ENCODE peak calls at places on chromosomes 16 and 17, in nine cellular contexts. C is HCT116, I is MM.1S, Z is A673, E is hepatocyte, G is PC-9, S is HepG2, J is mammary epithelial cell, N is neural progenitor cell. B is an unnamed sample.

GRCh38 chr17:29585080-29585751 is 4.2 kb downstream of the GIT1 start:
- DNase-seq in C (no peak), I (no peak), Z (no peak), E (no peak), G (peak), S (no peak), J (no peak), N (no peak), B (peak)

GRCh38 chr16:67842509-67843342 is 606 bp downstream of the THAP11 start:
- DNase-seq in C (no peak), I (peak), Z (peak), E (peak), G (no peak), S (peak), J (peak), N (peak), B (peak)

GRCh38 chr16:27966756-27967155 is 96.8 kb downstream of the GSG1L start:
- DNase-seq in C (no peak), I (no peak), Z (no peak), E (no peak), G (no peak), S (no peak), J (no peak), N (no peak), B (no peak)

GRCh38 chr16:19410435-19411153 is 7.1 kb upstream of the TMC5 start:
- DNase-seq in C (no peak), I (peak), Z (peak), E (peak), G (peak), S (no peak), J (no peak), N (peak), B (no peak)

GRCh38 chr17:82329683-82330321 is 3.8 kb downstream of the SECTM1 start:
- DNase-seq in C (no peak), I (no peak), Z (no peak), E (no peak), G (no peak), S (no peak), J (no peak), N (no peak), B (no peak)

GRCh38 chr17:68732301-68732749 is 131.2 kb upstream of the FAM20A start:
- DNase-seq in C (no peak), I (no peak), Z (no peak), E (peak), G (no peak), S (no peak), J (peak), N (no peak), B (no peak)

GRCh38 chr16:46853713-46854443 is 22.9 kb upstream of the C16orf87 start:
- DNase-seq in C (peak), I (peak), Z (peak), E (peak), G (peak), S (peak), J (peak), N (peak), B (peak)

GRCh38 chr16:30068750-30069574 is 3.4 kb downstream of the ALDOA start:
- DNase-seq in C (no peak), I (peak), Z (peak), E (no peak), G (no peak), S (peak), J (peak), N (peak), B (no peak)

GRCh38 chr16:27503662-27504061 is 46.1 kb downstream of the GTF3C1 start:
- DNase-seq in C (no peak), I (no peak), Z (no peak), E (no peak), G (no peak), S (no peak), J (peak), N (no peak), B (no peak)

GRCh38 chr16:4882633-4883285 is 35.5 kb downstream of the UBN1 start:
- DNase-seq in C (peak), I (no peak), Z (no peak), E (peak), G (peak), S (no peak), J (peak), N (no peak), B (peak)

GRCh38 chr17:6543079-6544010 is 13.0 kb downstream of the PITPNM3 start:
- DNase-seq in C (no peak), I (no peak), Z (no peak), E (no peak), G (no peak), S (no peak), J (no peak), N (no peak), B (no peak)

GRCh38 chr16:3475604-3476375 is 19.5 kb downstream of the C16orf90 start:
- DNase-seq in C (no peak), I (no peak), Z (no peak), E (no peak), G (no peak), S (no peak), J (no peak), N (no peak), B (no peak)

GRCh38 chr16:22386976-22387375 is 12.6 kb upstream of the CDR2 start:
- DNase-seq in C (no peak), I (no peak), Z (peak), E (no peak), G (peak), S (no peak), J (no peak), N (no peak), B (peak)

GRCh38 chr16:49491736-49492089 is 118.1 kb downstream of the C16orf78 start:
- DNase-seq in C (peak), I (peak), Z (peak), E (no peak), G (no peak), S (no peak), J (peak), N (peak), B (no peak)

GRCh38 chr16:82665025-82665424 is 38.3 kb downstream of the CDH13 start:
- DNase-seq in C (no peak), I (no peak), Z (no peak), E (no peak), G (no peak), S (no peak), J (no peak), N (no peak), B (no peak)

GRCh38 chr17:72735089-72735488 is 357.4 kb downstream of the SLC39A11 start:
- DNase-seq in C (no peak), I (no peak), Z (no peak), E (no peak), G (no peak), S (no peak), J (no peak), N (no peak), B (no peak)

GRCh38 chr17:76497979-76498885 is 3.0 kb downstream of the RHBDF2 start:
- DNase-seq in C (no peak), I (no peak), Z (peak), E (peak), G (no peak), S (peak), J (peak), N (peak), B (peak)

GRCh38 chr17:78040561-78041400 is 82.3 kb downstream of the TNRC6C start:
- DNase-seq in C (peak), I (no peak), Z (peak), E (peak), G (no peak), S (no peak), J (peak), N (no peak), B (peak)

DNA sequence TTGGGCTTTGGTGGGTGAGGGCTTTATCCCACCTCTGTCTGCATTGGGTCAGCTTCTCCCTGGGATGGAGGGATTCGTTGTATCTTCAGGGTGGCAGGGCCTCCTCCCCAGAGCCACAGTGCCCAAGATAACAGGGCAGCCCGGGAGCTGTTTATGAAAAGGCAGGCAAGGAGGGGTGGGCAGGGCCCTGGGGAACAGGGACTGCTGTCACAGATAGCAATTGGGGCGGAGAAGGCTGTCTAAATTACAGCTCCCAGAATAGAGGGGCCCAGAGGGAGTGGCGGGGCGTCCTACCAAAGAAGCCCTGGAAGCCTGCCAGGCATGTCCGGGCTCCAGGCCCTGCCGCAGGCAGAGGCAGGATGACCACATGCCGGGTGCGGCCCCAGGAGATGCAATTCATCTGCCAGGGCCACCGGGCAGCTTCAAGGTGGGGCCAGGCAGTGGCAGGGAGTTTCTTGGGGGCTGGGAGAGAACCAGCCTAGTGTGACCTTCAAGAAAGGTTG is 18.8 kb upstream of the PHOSPHO1 start:
- DNase-seq in C (no peak), I (no peak), Z (peak), E (no peak), G (no peak), S (no peak), J (no peak), N (no peak), B (no peak)
- TF ChIP-seq CTCF in C (no peak), I (no peak), Z (no peak), E (no peak), G (no peak), S (no peak), J (no peak), N (no peak), B (no peak)

GRCh38 chr17:5133311-5133710 is 17.5 kb downstream of the USP6 start:
- DNase-seq in C (no peak), I (no peak), Z (no peak), E (no peak), G (no peak), S (no peak), J (no peak), N (no peak), B (no peak)
- TF ChIP-seq EZH2 in C (no peak), I (no peak), Z (no peak), E (no peak), G (no peak), S (no peak), J (no peak), N (no peak), B (no peak)

GRCh38 chr16:85330694-85331188 is 218.5 kb upstream of the CIBAR2 start:
- DNase-seq in C (peak), I (peak), Z (peak), E (peak), G (peak), S (peak), J (peak), N (peak), B (peak)
- TF ChIP-seq CTCF in C (peak), I (peak), Z (peak), E (peak), G (peak), S (peak), J (peak), N (peak), B (peak)

GRCh38 chr17:74923538-74924249 is 379 bp upstream of the OTOP2 start:
- DNase-seq in C (no peak), I (peak), Z (peak), E (peak), G (no peak), S (no peak), J (peak), N (peak), B (no peak)
- TF ChIP-seq EZH2 in C (no peak), I (no peak), Z (peak), E (no peak), G (no peak), S (no peak), J (peak), N (peak), B (peak)

DNA sequence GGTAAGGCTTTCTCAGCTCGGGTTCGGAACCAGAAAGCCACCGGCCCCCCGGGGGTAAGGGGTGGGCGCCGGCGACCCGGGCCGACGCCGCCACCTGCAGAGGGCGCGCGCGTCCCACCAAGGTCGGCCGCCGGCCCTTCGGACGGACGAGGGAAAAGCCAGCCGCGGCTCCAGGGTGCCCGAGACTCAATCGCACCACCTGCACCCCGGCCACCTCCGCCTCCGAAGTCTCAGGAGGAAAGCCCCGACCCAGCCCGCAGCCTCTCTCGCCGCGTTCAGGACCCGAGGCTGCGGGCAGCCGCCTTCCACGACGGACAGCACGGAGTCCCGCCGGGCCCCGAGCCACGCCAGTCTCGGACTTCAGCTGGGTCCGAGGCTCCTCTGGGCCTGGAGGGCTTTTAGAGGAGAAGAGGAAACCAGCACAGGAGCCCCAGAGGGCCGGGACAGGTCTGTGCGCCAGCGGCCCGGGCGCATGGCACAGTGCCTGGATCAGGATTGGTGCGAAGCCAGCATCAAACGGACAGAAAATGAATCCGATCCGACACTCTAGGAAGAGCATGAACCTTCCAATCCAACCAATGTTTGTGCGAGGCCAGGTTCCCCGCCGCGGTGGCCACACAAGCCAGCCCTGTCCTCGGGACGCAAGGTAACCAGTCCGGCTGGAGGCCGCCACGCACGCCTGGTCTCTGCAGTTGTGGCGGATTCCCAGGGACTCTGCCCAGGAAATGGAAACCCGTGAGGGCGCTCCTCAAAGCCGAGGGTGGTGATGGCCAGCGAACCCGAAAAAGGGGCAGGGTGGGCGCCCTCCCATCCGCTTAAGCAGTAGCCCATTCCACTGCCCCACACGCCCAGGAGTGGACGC is 6.7 kb downstream of the CBX8 start:
- DNase-seq in C (no peak), I (no peak), Z (peak), E (peak), G (no peak), S (no peak), J (no peak), N (peak), B (no peak)
- TF ChIP-seq CTCF in C (peak), I (peak), Z (peak), E (peak), G (peak), S (peak), J (peak), N (peak), B (peak)

DNA sequence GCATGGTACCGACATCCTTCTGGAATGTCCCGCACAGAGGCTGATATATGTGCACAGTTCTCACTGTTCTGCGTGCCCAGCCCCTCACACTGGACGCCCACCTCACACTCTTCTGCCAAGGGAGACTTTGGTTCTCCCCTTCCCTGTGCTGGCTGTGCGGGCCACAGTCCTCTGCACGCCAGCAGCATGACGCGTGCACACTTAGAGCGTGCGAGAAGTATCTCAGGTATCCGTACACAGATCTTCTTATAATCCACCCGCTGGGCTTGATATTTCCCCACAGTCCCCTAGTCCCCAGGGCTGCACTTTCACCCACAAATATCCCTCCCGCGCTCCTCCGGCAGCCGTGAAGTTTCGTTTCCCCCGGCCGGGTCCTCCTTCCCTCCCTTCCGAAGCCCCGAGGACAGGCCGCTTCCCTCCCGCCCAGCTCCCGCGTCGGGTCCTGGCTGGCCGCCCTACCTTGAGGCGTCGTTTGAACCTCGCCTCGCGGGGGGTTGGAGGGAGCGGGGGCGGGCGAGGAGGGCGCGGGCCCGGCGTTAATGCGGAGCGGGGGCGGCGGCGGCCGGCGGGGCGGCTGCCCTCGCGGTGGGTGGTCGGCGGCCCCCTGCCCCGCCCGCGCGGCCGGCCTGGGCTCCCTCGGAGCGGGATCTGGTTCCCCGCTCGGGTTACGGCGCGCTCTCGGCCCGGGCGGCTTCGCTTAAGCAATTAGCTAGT is 5.0 kb upstream of the FOXF1 start:
- DNase-seq in C (no peak), I (no peak), Z (no peak), E (no peak), G (no peak), S (no peak), J (no peak), N (peak), B (no peak)
- TF ChIP-seq EZH2 in C (no peak), I (no peak), Z (peak), E (peak), G (no peak), S (peak), J (peak), N (peak), B (peak)

GRCh38 chr16:73058616-73059409 is 10.9 kb upstream of the ZFHX3 start:
- DNase-seq in C (peak), I (peak), Z (peak), E (no peak), G (no peak), S (no peak), J (peak), N (peak), B (peak)

GRCh38 chr16:73056383-73056782 is 8.5 kb upstream of the ZFHX3 start:
- DNase-seq in C (no peak), I (no peak), Z (no peak), E (peak), G (no peak), S (no peak), J (no peak), N (no peak), B (no peak)

GRCh38 chr16:73058221-73058615 is 10.3 kb upstream of the ZFHX3 start:
- DNase-seq in C (no peak), I (peak), Z (peak), E (peak), G (no peak), S (no peak), J (peak), N (no peak), B (no peak)

GRCh38 chr16:73056911-73057310 is 9.0 kb upstream of the ZFHX3 start:
- DNase-seq in C (no peak), I (no peak), Z (peak), E (peak), G (no peak), S (no peak), J (no peak), N (no peak), B (no peak)

GRCh38 chr16:73057369-73058210 is 9.7 kb upstream of the ZFHX3 start:
- DNase-seq in C (no peak), I (peak), Z (peak), E (peak), G (no peak), S (no peak), J (peak), N (peak), B (no peak)
- TF ChIP-seq CTCF in C (peak), I (no peak), Z (peak), E (peak), G (no peak), S (peak), J (no peak), N (peak), B (no peak)